ENCODE peak calls at places on chromosomes 11 and 22, in eight cellular contexts. One of them, this sample, is unnamed. For H3K36me3 and H3K4me1, the result is how much of the 10 kb centered on the place peaks cover.

GRCh38 chr11:88051386-88051785 is 123.9 kb downstream of the RAB38 start:
- DNase-seq in heart right ventricle: no peak
- DNase-seq in body of pancreas: no peak
- DNase-seq in Caco-2: no peak
- DNase-seq in spleen: no peak
- DNase-seq in Peyer's patch: no peak
- DNase-seq in cardiac muscle cell: peak
- DNase-seq in esophagus squamous epithelium: no peak
- DNase-seq in this sample: no peak

GRCh38 chr11:114774599-114775365 is 96.5 kb downstream of the NXPE2 start:
- DNase-seq in Peyer's patch: peak
- DNase-seq in body of pancreas: no peak
- DNase-seq in esophagus squamous epithelium: no peak
- DNase-seq in spleen: no peak
- DNase-seq in heart right ventricle: no peak
- DNase-seq in Caco-2: peak
- DNase-seq in cardiac muscle cell: peak
- DNase-seq in this sample: no peak

GRCh38 chr22:18977824-18978425 is 41.8 kb upstream of the PRODH start:
- DNase-seq in heart right ventricle: no peak
- DNase-seq in Peyer's patch: no peak
- DNase-seq in spleen: peak
- DNase-seq in Caco-2: no peak
- DNase-seq in cardiac muscle cell: no peak
- DNase-seq in esophagus squamous epithelium: no peak
- DNase-seq in body of pancreas: no peak
- DNase-seq in this sample: no peak

GRCh38 chr22:21837184-21837979 is 30.1 kb downstream of the MAPK1 start:
- DNase-seq in Peyer's patch: no peak
- DNase-seq in spleen: no peak
- DNase-seq in Caco-2: peak
- DNase-seq in esophagus squamous epithelium: no peak
- DNase-seq in cardiac muscle cell: peak
- DNase-seq in body of pancreas: no peak
- DNase-seq in heart right ventricle: no peak
- DNase-seq in this sample: no peak

GRCh38 chr11:19955660-19956059 is 204.6 kb downstream of the DBX1 start:
- DNase-seq in Peyer's patch: no peak
- DNase-seq in spleen: no peak
- DNase-seq in cardiac muscle cell: no peak
- DNase-seq in heart right ventricle: no peak
- DNase-seq in esophagus squamous epithelium: no peak
- DNase-seq in body of pancreas: no peak
- DNase-seq in Caco-2: no peak
- DNase-seq in this sample: no peak

GRCh38 chr11:85723088-85723487 is 37.1 kb upstream of the CCDC89 start:
- DNase-seq in spleen: no peak
- DNase-seq in esophagus squamous epithelium: no peak
- DNase-seq in heart right ventricle: no peak
- DNase-seq in Peyer's patch: peak
- DNase-seq in cardiac muscle cell: no peak
- DNase-seq in Caco-2: no peak
- DNase-seq in body of pancreas: no peak
- DNase-seq in this sample: no peak

GRCh38 chr11:61972796-61973602 is 5.6 kb upstream of the FTH1 start:
- DNase-seq in heart right ventricle: no peak
- DNase-seq in cardiac muscle cell: no peak
- DNase-seq in Caco-2: peak
- DNase-seq in Peyer's patch: peak
- DNase-seq in spleen: peak
- DNase-seq in esophagus squamous epithelium: no peak
- DNase-seq in body of pancreas: peak
- DNase-seq in this sample: no peak

GRCh38 chr11:115643491-115643995 is 139.3 kb upstream of the CADM1 start:
- DNase-seq in spleen: no peak
- DNase-seq in cardiac muscle cell: no peak
- DNase-seq in Peyer's patch: no peak
- DNase-seq in Caco-2: no peak
- DNase-seq in body of pancreas: no peak
- DNase-seq in heart right ventricle: no peak
- DNase-seq in esophagus squamous epithelium: no peak
- DNase-seq in this sample: no peak

GRCh38 chr11:22203281-22203680 is 10.4 kb downstream of the ANO5 start:
- DNase-seq in cardiac muscle cell: no peak
- DNase-seq in Caco-2: no peak
- DNase-seq in spleen: no peak
- DNase-seq in esophagus squamous epithelium: no peak
- DNase-seq in Peyer's patch: no peak
- DNase-seq in body of pancreas: no peak
- DNase-seq in heart right ventricle: no peak
- DNase-seq in this sample: no peak

GRCh38 chr11:102312656-102313055 is 4.6 kb upstream of the BIRC3 start:
- DNase-seq in cardiac muscle cell: no peak
- DNase-seq in esophagus squamous epithelium: no peak
- DNase-seq in spleen: no peak
- DNase-seq in Caco-2: no peak
- DNase-seq in Peyer's patch: no peak
- DNase-seq in heart right ventricle: no peak
- DNase-seq in body of pancreas: no peak
- DNase-seq in this sample: no peak

GRCh38 chr22:30701872-30702271 is 7.2 kb downstream of the OSBP2 start:
- DNase-seq in Peyer's patch: no peak
- DNase-seq in spleen: peak
- DNase-seq in esophagus squamous epithelium: no peak
- DNase-seq in Caco-2: no peak
- DNase-seq in cardiac muscle cell: no peak
- DNase-seq in body of pancreas: no peak
- DNase-seq in heart right ventricle: no peak
- DNase-seq in this sample: no peak

GRCh38 chr11:27618591-27618990 is 81.7 kb downstream of the BDNF start:
- DNase-seq in esophagus squamous epithelium: no peak
- DNase-seq in Peyer's patch: no peak
- DNase-seq in heart right ventricle: no peak
- DNase-seq in Caco-2: no peak
- DNase-seq in spleen: no peak
- DNase-seq in cardiac muscle cell: no peak
- DNase-seq in body of pancreas: no peak
- DNase-seq in this sample: no peak

GRCh38 chr22:46140989-46141928 is 9.1 kb upstream of the PPARA start:
- DNase-seq in Caco-2: no peak
- DNase-seq in heart right ventricle: no peak
- DNase-seq in spleen: peak
- DNase-seq in cardiac muscle cell: no peak
- DNase-seq in esophagus squamous epithelium: no peak
- DNase-seq in body of pancreas: no peak
- DNase-seq in Peyer's patch: no peak
- DNase-seq in this sample: peak

GRCh38 chr11:134528453-134528852 is 116.4 kb upstream of the B3GAT1 start:
- DNase-seq in esophagus squamous epithelium: no peak
- DNase-seq in Caco-2: no peak
- DNase-seq in spleen: peak
- DNase-seq in cardiac muscle cell: no peak
- DNase-seq in heart right ventricle: no peak
- DNase-seq in body of pancreas: no peak
- DNase-seq in Peyer's patch: peak
- DNase-seq in this sample: peak

GRCh38 chr22:42633013-42633412 is 7.4 kb downstream of the ATP5MGL start:
- DNase-seq in body of pancreas: no peak
- DNase-seq in Caco-2: no peak
- DNase-seq in spleen: no peak
- DNase-seq in Peyer's patch: no peak
- DNase-seq in esophagus squamous epithelium: no peak
- DNase-seq in cardiac muscle cell: no peak
- DNase-seq in heart right ventricle: no peak
- DNase-seq in this sample: no peak

GRCh38 chr22:42630211-42630610 is 10.2 kb downstream of the ATP5MGL start:
- DNase-seq in Caco-2: no peak
- DNase-seq in Peyer's patch: no peak
- DNase-seq in cardiac muscle cell: no peak
- DNase-seq in spleen: peak
- DNase-seq in body of pancreas: no peak
- DNase-seq in esophagus squamous epithelium: no peak
- DNase-seq in heart right ventricle: no peak
- DNase-seq in this sample: no peak

GRCh38 chr22:42630901-42631602 is 9.3 kb downstream of the ATP5MGL start:
- DNase-seq in spleen: peak
- DNase-seq in Peyer's patch: no peak
- DNase-seq in body of pancreas: no peak
- DNase-seq in Caco-2: no peak
- DNase-seq in heart right ventricle: no peak
- DNase-seq in cardiac muscle cell: no peak
- DNase-seq in esophagus squamous epithelium: no peak
- DNase-seq in this sample: no peak

GRCh38 chr22:42635531-42635930 is 4.9 kb downstream of the ATP5MGL start:
- DNase-seq in cardiac muscle cell: peak
- DNase-seq in esophagus squamous epithelium: no peak
- DNase-seq in Caco-2: no peak
- DNase-seq in Peyer's patch: no peak
- DNase-seq in spleen: no peak
- DNase-seq in heart right ventricle: peak
- DNase-seq in body of pancreas: no peak
- DNase-seq in this sample: peak

GRCh38 chr22:42632096-42632495 is 8.3 kb downstream of the ATP5MGL start:
- DNase-seq in Peyer's patch: no peak
- DNase-seq in body of pancreas: no peak
- DNase-seq in heart right ventricle: no peak
- DNase-seq in Caco-2: peak
- DNase-seq in cardiac muscle cell: no peak
- DNase-seq in esophagus squamous epithelium: no peak
- DNase-seq in spleen: no peak
- DNase-seq in this sample: no peak
- TF ChIP-seq CTCF in Peyer's patch: no peak
- TF ChIP-seq CTCF in body of pancreas: peak
- TF ChIP-seq CTCF in heart right ventricle: no peak
- TF ChIP-seq CTCF in Caco-2: peak
- TF ChIP-seq CTCF in cardiac muscle cell: peak
- TF ChIP-seq CTCF in esophagus squamous epithelium: no peak
- TF ChIP-seq CTCF in spleen: no peak
- TF ChIP-seq CTCF in this sample: no peak

GRCh38 chr11:74978041-74978440 is 10.7 kb upstream of the NEU3 start:
- DNase-seq in heart right ventricle: no peak
- DNase-seq in cardiac muscle cell: peak
- DNase-seq in Caco-2: no peak
- DNase-seq in body of pancreas: no peak
- DNase-seq in esophagus squamous epithelium: no peak
- DNase-seq in spleen: no peak
- DNase-seq in Peyer's patch: no peak
- DNase-seq in this sample: no peak
- H3K36me3 ChIP-seq in heart right ventricle: under half
- H3K36me3 ChIP-seq in cardiac muscle cell: under half
- H3K36me3 ChIP-seq in Caco-2: under half
- H3K36me3 ChIP-seq in body of pancreas: under half
- H3K36me3 ChIP-seq in esophagus squamous epithelium: half or more
- H3K36me3 ChIP-seq in spleen: half or more
- H3K36me3 ChIP-seq in Peyer's patch: under half
- H3K36me3 ChIP-seq in this sample: under half

DNA sequence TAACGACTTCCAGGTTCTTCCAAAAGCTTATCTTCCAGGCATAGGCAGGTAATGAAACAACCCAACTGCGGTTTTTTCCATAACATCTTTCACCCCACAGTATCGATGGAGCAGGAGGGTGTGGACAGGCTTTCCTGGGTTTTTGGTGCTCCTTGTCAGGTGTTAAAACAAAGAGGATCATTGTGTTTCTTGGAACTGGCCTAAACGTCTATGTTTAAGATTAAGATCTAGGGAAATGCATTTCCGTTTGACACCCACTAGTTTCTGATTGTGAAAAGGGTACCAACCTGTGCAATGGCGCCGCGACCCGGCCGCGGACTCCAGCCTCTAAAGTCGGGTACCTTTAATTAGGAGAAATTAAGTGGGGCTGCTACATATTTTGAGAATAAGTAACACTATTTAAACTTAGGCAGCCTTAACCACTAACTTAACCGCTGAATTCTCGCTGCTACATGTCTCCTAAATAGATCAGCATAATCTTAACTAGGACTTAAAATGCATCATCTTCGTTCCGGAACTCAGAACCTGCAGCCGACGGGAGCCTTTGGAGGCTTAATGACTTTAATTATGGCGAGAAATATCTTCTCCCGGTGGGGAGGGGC is 31.5 kb downstream of the C22orf31 start:
- DNase-seq in heart right ventricle: no peak
- DNase-seq in cardiac muscle cell: peak
- DNase-seq in Caco-2: no peak
- DNase-seq in Peyer's patch: no peak
- DNase-seq in body of pancreas: peak
- DNase-seq in spleen: no peak
- DNase-seq in esophagus squamous epithelium: no peak
- DNase-seq in this sample: no peak
- H3K4me1 ChIP-seq in heart right ventricle: under half
- H3K4me1 ChIP-seq in cardiac muscle cell: half or more
- H3K4me1 ChIP-seq in Caco-2: under half
- H3K4me1 ChIP-seq in Peyer's patch: under half
- H3K4me1 ChIP-seq in body of pancreas: half or more
- H3K4me1 ChIP-seq in spleen: under half
- H3K4me1 ChIP-seq in esophagus squamous epithelium: under half
- H3K4me1 ChIP-seq in this sample: under half

GRCh38 chr11:119982517-119983239 is 155.2 kb downstream of the TRIM29 start:
- DNase-seq in esophagus squamous epithelium: no peak
- DNase-seq in heart right ventricle: no peak
- DNase-seq in spleen: no peak
- DNase-seq in Peyer's patch: no peak
- DNase-seq in body of pancreas: no peak
- DNase-seq in Caco-2: no peak
- DNase-seq in cardiac muscle cell: peak
- DNase-seq in this sample: no peak

GRCh38 chr11:119983240-119983732 is 154.6 kb downstream of the TRIM29 start:
- DNase-seq in esophagus squamous epithelium: no peak
- DNase-seq in body of pancreas: no peak
- DNase-seq in cardiac muscle cell: no peak
- DNase-seq in heart right ventricle: no peak
- DNase-seq in Peyer's patch: no peak
- DNase-seq in Caco-2: no peak
- DNase-seq in spleen: no peak
- DNase-seq in this sample: no peak

GRCh38 chr11:119985551-119985950 is 152.4 kb downstream of the TRIM29 start:
- DNase-seq in esophagus squamous epithelium: no peak
- DNase-seq in cardiac muscle cell: no peak
- DNase-seq in spleen: no peak
- DNase-seq in body of pancreas: no peak
- DNase-seq in heart right ventricle: no peak
- DNase-seq in Caco-2: no peak
- DNase-seq in Peyer's patch: no peak
- DNase-seq in this sample: no peak

GRCh38 chr11:119980431-119980830 is 157.5 kb downstream of the TRIM29 start:
- DNase-seq in body of pancreas: no peak
- DNase-seq in heart right ventricle: no peak
- DNase-seq in spleen: no peak
- DNase-seq in esophagus squamous epithelium: no peak
- DNase-seq in Peyer's patch: no peak
- DNase-seq in cardiac muscle cell: no peak
- DNase-seq in Caco-2: no peak
- DNase-seq in this sample: no peak

DNA sequence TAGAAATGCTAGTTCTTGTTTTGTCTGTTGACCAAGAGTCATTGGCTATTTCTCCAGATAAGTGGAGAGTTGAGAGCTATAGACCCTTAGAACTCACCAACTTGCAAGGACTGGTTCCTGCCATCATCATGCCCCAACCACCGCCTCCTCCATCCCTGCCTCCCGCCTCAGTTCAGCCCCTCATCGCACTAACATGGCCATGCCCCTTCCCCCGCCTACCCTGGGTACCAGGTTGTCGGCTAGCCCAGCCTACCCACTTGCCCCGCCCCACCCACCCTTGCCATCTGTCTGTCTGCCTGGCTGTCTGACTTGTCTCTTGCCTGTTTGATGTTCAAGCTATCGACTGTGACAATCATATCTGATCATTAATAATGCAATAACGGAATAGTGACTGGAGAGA is 154.1 kb downstream of the TRIM29 start:
- DNase-seq in esophagus squamous epithelium: no peak
- DNase-seq in heart right ventricle: no peak
- DNase-seq in Caco-2: no peak
- DNase-seq in Peyer's patch: no peak
- DNase-seq in cardiac muscle cell: no peak
- DNase-seq in body of pancreas: no peak
- DNase-seq in spleen: no peak
- DNase-seq in this sample: no peak
- TF ChIP-seq CTCF in esophagus squamous epithelium: no peak
- TF ChIP-seq CTCF in heart right ventricle: no peak
- TF ChIP-seq CTCF in Caco-2: no peak
- TF ChIP-seq CTCF in Peyer's patch: no peak
- TF ChIP-seq CTCF in cardiac muscle cell: no peak
- TF ChIP-seq CTCF in body of pancreas: no peak
- TF ChIP-seq CTCF in spleen: no peak
- TF ChIP-seq CTCF in this sample: no peak